ENCODE peak calls at places on chromosomes 4 and X, in seven cellular contexts. Z, I, G, Q, Y, U and V are unnamed samples.

GRCh38 chr4:58962424-58962823 is 1852.2 kb upstream of the IGFBP7 start:
- DNase-seq in Z (no peak), I (no peak), G (no peak), Q (no peak), Y (no peak), U (no peak), V (no peak)

GRCh38 chrX:110318664-110318968 is 731 bp upstream of the AMMECR1 start:
- DNase-seq in Z (no peak), I (no peak), G (no peak), Q (no peak), Y (no peak), U (no peak), V (no peak)

GRCh38 chr4:186342582-186342981 is 76.6 kb downstream of the F11 start:
- DNase-seq in Z (no peak), I (no peak), G (no peak), Q (no peak), Y (no peak), U (no peak), V (no peak)

GRCh38 chrX:65706041-65706828 is 38.8 kb downstream of the MSN start:
- DNase-seq in Z (no peak), I (no peak), G (no peak), Q (no peak), Y (no peak), U (peak; percentile 45), V (peak; percentile 61)

GRCh38 chr4:111464251-111465045 is 680.8 kb upstream of the FAM241A start:
- DNase-seq in Z (no peak), I (no peak), G (no peak), Q (no peak), Y (no peak), U (no peak), V (no peak)

GRCh38 chr4:67397931-67398330 is 147.4 kb downstream of the CENPC start:
- DNase-seq in Z (no peak), I (no peak), G (no peak), Q (no peak), Y (no peak), U (no peak), V (no peak)

GRCh38 chr4:152585036-152585439 is 49.1 kb upstream of the FBXW7 start:
- DNase-seq in Z (no peak), I (no peak), G (no peak), Q (no peak), Y (no peak), U (no peak), V (no peak)

GRCh38 chrX:44975666-44976263 is 102.8 kb downstream of the KDM6A start:
- DNase-seq in Z (no peak), I (no peak), G (no peak), Q (no peak), Y (peak; percentile 36), U (no peak), V (no peak)

GRCh38 chr4:40887690-40888089 is 137.9 kb downstream of the NSUN7 start:
- DNase-seq in Z (no peak), I (no peak), G (no peak), Q (no peak), Y (no peak), U (no peak), V (no peak)

GRCh38 chr4:28229092-28229491 is 1368.5 kb downstream of the STIM2 start:
- DNase-seq in Z (no peak), I (no peak), G (no peak), Q (no peak), Y (no peak), U (no peak), V (no peak)

GRCh38 chr4:109998867-109999303 is 86.2 kb downstream of the EGF start:
- DNase-seq in Z (no peak), I (no peak), G (no peak), Q (no peak), Y (peak; percentile 43), U (no peak), V (no peak)

GRCh38 chr4:142293536-142293935 is 552.6 kb downstream of the INPP4B start:
- DNase-seq in Z (no peak), I (no peak), G (no peak), Q (no peak), Y (no peak), U (no peak), V (no peak)

GRCh38 chr4:77994194-77994721 is 62.9 kb upstream of the FRAS1 start:
- DNase-seq in Z (no peak), I (no peak), G (peak; percentile 57), Q (no peak), Y (peak; percentile 8), U (peak; percentile 24), V (no peak)

GRCh38 chr4:145418739-145419138 is 62.9 kb upstream of the SMAD1 start:
- DNase-seq in Z (no peak), I (no peak), G (no peak), Q (no peak), Y (no peak), U (no peak), V (no peak)

GRCh38 chr4:78560296-78560963 is 8.9 kb downstream of the ANXA3 start:
- DNase-seq in Z (no peak), I (no peak), G (no peak), Q (no peak), Y (no peak), U (no peak), V (no peak)

GRCh38 chr4:683982-684571 is 4.9 kb downstream of the SLC49A3 start:
- DNase-seq in Z (peak; percentile 54), I (peak; percentile 77), G (peak; percentile 91), Q (no peak), Y (peak; percentile 71), U (peak; percentile 76), V (no peak)

GRCh38 chr4:96056346-96056934 is 216.5 kb downstream of the PDHA2 start:
- DNase-seq in Z (no peak), I (no peak), G (no peak), Q (no peak), Y (no peak), U (no peak), V (no peak)

DNA sequence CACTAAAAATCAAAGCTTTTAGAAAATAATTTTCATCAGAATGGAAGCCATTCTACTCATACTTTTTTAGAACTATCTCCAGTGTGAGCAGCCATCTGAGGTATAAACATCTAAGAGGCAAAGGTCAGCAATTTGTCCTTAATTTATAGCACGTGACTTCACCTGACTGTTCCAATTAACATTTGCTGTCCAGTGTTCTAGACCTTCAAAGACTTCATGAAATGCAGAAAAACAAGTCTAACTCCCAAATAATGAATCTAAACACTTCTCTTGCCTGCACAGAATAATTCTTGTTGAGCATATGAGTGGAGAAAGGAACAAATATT is 12.0 kb downstream of the RFC1 start:
- DNase-seq in Z (no peak), I (no peak), G (no peak), Q (no peak), Y (no peak), U (no peak), V (no peak)
- H3K4me1 ChIP-seq in Z (peaks cover 5% of the 10 kb centered on the region), I (peaks cover 21% of the 10 kb centered on the region), G (no peaks in the 10 kb centered on the region), Q (peaks cover 34% of the 10 kb centered on the region), Y (no peaks in the 10 kb centered on the region), U (peaks cover 13% of the 10 kb centered on the region), V (peaks cover 30% of the 10 kb centered on the region)

DNA sequence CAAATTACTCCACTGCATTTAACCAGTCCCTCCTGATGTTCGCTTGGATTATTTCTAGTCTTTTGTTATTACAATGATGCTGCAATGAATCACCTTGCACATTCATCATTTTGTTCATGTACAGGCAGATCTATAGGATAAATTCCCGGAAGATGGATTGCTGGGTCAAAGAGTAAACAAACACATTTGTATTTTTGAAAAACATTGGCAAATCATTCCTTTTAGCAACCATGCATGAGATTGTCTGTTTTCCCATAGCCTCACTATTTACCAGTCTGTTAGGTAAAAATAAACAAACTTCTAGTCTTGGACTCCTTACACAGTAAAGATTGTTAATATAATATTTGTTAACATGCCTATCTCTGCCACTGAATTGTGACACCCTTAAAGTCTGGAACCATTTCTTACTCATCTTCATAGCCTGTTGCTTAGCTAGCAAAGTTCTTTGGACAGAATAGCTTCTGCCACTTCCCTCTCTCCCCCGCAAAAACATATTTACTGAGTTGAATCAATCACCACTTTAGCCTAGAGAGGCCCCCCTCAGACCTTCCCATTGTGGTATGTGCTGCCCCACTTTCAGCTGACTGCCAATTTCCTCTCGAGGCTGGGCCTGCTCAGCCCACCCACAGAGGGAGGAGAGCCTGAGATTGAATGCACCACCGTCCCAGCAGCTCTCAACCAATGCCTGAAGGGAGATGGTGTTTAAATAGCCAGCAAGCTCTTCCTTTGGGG is 108.4 kb upstream of the ATXN3L start:
- DNase-seq in Z (no peak), I (no peak), G (no peak), Q (no peak), Y (no peak), U (no peak), V (no peak)
- H3K27me3 ChIP-seq in Z (no peaks in the 10 kb centered on the region), I (no peaks in the 10 kb centered on the region), G (no peaks in the 10 kb centered on the region), Q (no peaks in the 10 kb centered on the region), Y (no peaks in the 10 kb centered on the region), U (no peaks in the 10 kb centered on the region), V (no peaks in the 10 kb centered on the region)

GRCh38 chrX:153925387-153925738 is 701 bp downstream of the ARHGAP4 start:
- DNase-seq in Z (no peak), I (no peak), G (no peak), Q (no peak), Y (no peak), U (no peak), V (peak; percentile 59)

GRCh38 chrX:153927686-153927935 is 1.5 kb upstream of the ARHGAP4 start:
- DNase-seq in Z (no peak), I (no peak), G (no peak), Q (no peak), Y (no peak), U (no peak), V (no peak)

GRCh38 chrX:153926863-153927685 is 1.0 kb upstream of the ARHGAP4 start:
- DNase-seq in Z (peak; percentile 63), I (no peak), G (no peak), Q (no peak), Y (peak; percentile 31), U (peak; percentile 66), V (peak; percentile 64)

GRCh38 chrX:153926594-153926862 is 464 bp upstream of the ARHGAP4 start:
- DNase-seq in Z (no peak), I (no peak), G (no peak), Q (no peak), Y (no peak), U (no peak), V (no peak)

DNA sequence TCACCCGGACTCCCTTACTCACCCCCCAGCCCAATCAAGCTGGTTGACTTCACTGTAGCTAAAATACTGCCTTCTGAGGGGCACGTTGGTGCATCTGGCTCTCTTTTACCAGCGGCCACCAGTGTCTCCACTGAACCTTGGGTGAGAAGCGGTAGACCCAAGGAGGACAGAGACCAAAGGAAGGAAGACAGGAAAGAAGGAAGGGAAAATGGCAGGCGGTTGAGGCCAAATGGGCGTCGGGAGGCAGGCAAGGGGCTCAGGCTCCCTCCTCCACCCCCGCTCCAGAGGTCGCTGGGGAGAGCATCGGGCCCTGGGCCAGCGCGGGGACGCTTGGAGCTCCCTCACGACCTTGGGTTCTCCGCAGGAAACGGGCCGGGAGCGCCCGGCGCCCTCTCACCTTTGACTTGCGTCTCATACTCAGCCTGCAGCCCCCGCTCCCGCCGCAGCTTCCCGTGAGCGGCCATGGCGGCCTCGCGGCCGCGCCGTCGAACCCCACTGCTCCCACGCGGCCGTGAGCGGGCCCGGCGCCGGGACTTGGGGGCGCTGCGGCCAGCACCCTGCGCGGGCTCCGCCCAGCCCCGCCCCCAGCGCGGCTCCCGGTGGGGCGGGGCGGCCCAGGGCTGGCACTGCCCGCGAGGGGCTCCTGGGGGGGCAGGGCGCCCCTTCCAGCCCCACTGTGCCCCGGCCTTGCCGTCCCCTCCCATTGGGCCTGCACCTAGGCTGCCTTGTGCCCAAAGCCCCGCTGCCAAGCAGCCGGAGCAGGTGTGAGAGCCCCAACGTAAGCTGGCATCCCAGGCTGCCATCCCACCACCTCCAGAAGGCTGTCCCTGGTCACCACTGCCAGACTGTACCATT is at the start of gene ARHGAP4:
- DNase-seq in Z (peak; percentile 37), I (no peak), G (no peak), Q (no peak), Y (peak; percentile 74), U (no peak), V (peak; percentile 53)
- TF ChIP-seq POLR2A in Z (no peak), I (no peak), G (no peak), Q (no peak), Y (peak; percentile 99), U (no peak), V (no peak)

GRCh38 chr4:69503558-69503957 is 7.9 kb upstream of the UGT2B4 start:
- DNase-seq in Z (no peak), I (no peak), G (no peak), Q (no peak), Y (no peak), U (no peak), V (no peak)
- H3K4me1 ChIP-seq in Z (no peaks in the 10 kb centered on the region), I (no peaks in the 10 kb centered on the region), G (no peaks in the 10 kb centered on the region), Q (no peaks in the 10 kb centered on the region), Y (no peaks in the 10 kb centered on the region), U (no peaks in the 10 kb centered on the region), V (no peaks in the 10 kb centered on the region)